ENCODE peak calls at places on chromosomes 1 and 21, in four cellular contexts. S is fibroblast of villous mesenchyme, C is A549, V is GM12878. Z is an unnamed sample.

GRCh38 chr1:78604643-78605042 is 15.6 kb upstream of the IFI44L start:
- DNase-seq in V (no peak), S (no peak), C (no peak), Z (no peak)

GRCh38 chr1:47903723-47904122 is 93.5 kb downstream of the TRABD2B start:
- DNase-seq in C (no peak), V (no peak), S (no peak), Z (no peak)

GRCh38 chr1:61839702-61840101 is 97.4 kb downstream of the PATJ start:
- DNase-seq in C (no peak), S (peak), V (no peak), Z (peak)

GRCh38 chr1:180243517-180244221 is 13.6 kb downstream of the LHX4 start:
- DNase-seq in S (no peak), V (no peak), C (peak), Z (no peak)

GRCh38 chr1:31243451-31244286 is 4.0 kb upstream of the NKAIN1 start:
- DNase-seq in V (no peak), C (no peak), S (peak), Z (peak)

GRCh38 chr1:58515794-58516401 is 30.6 kb downstream of the OMA1 start:
- DNase-seq in C (peak), S (peak), V (peak), Z (peak)

GRCh38 chr1:41620365-41621169 is 136.1 kb upstream of the EDN2 start:
- DNase-seq in S (no peak), V (no peak), C (no peak), Z (no peak)

GRCh38 chr1:164771568-164772350 is 212.8 kb downstream of the PBX1 start:
- DNase-seq in V (no peak), S (peak), C (no peak), Z (peak)

GRCh38 chr1:79040424-79041089 is 34.0 kb upstream of the ADGRL4 start:
- DNase-seq in S (no peak), C (no peak), V (peak), Z (peak)

GRCh38 chr1:66446261-66447001 is 87.5 kb upstream of the SGIP1 start:
- DNase-seq in V (peak), S (peak), C (peak), Z (peak)

GRCh38 chr1:220789532-220790147 is 2.9 kb downstream of the MTARC1 start:
- DNase-seq in V (no peak), S (peak), C (no peak), Z (peak)

GRCh38 chr1:31062867-31063380 is 2.6 kb downstream of the PUM1 start:
- DNase-seq in S (no peak), C (no peak), V (no peak), Z (no peak)

GRCh38 chr1:193104496-193104905 is 713 bp downstream of the GLRX2 start:
- DNase-seq in S (peak), C (peak), V (no peak), Z (peak)
- TF ChIP-seq CTCF in S (no peak), C (no peak), V (no peak), Z (no peak)

GRCh38 chr1:191629836-191630235 is 528.4 kb upstream of the RGS18 start:
- DNase-seq in V (no peak), S (no peak), C (no peak), Z (no peak)
- TF ChIP-seq CTCF in V (no peak), S (no peak), C (no peak), Z (no peak)

GRCh38 chr21:39562791-39563770 is 49.7 kb upstream of the B3GALT5 start:
- DNase-seq in C (no peak), V (no peak), S (no peak), Z (no peak)
- TF ChIP-seq CTCF in C (no peak), V (no peak), S (no peak), Z (no peak)

GRCh38 chr1:115506523-115507255 is 135.1 kb upstream of the VANGL1 start:
- DNase-seq in C (no peak), V (no peak), S (no peak), Z (no peak)

GRCh38 chr1:115507916-115508315 is 133.9 kb upstream of the VANGL1 start:
- DNase-seq in V (no peak), C (no peak), S (no peak), Z (peak)

GRCh38 chr1:115505157-115505571 is 136.6 kb upstream of the VANGL1 start:
- DNase-seq in V (no peak), C (no peak), S (peak), Z (peak)

GRCh38 chr1:115501476-115501875 is 140.3 kb upstream of the VANGL1 start:
- DNase-seq in C (no peak), V (no peak), S (no peak), Z (no peak)

GRCh38 chr1:115507256-115507589 is 134.5 kb upstream of the VANGL1 start:
- DNase-seq in V (no peak), S (peak), C (no peak), Z (peak)
- TF ChIP-seq CTCF in V (peak), S (peak), C (peak), Z (peak)

GRCh38 chr1:14759843-14760242 is 161.4 kb downstream of the KAZN start:
- DNase-seq in V (no peak), C (no peak), S (no peak), Z (no peak)
- TF ChIP-seq CTCF in V (no peak), C (no peak), S (no peak), Z (no peak)

GRCh38 chr1:158496379-158496778 is 24.4 kb downstream of the OR10R2 start:
- DNase-seq in S (no peak), V (no peak), C (no peak), Z (no peak)
- TF ChIP-seq CTCF in S (peak), V (peak), C (peak), Z (peak)

DNA sequence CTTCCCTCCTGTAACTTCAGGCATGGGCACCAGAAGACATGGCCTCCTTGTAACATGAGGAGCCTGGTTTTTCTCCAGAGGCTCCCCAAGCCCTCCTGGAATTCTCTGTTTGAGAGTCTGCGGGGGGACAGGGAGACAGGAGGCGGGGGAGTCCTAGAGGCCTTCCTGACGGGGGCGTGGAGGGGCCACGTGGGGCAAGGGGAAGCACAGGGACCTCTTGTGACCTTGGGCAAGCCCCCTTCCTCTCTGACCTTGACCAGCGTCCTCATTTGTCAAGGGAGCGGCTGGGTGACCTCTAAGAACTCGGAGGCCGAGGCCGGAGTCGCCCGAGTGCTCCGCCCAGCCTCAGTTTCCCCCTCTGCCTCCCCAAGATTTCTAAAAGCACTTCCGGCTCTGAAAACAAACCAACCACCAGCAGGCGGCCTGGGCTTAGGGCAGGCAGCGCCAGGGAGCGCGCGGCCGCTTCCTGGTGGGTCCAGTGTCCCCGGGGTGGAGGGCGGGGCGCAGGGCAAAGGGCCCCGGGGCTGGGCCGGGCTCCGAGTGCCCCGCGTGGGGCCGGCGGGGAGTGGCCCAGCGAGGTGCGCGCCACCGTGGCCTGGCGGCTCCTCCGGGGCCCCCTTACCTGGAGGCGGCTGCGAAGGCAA is 361 bp downstream of the TMCO4 start:
- DNase-seq in C (peak), S (peak), V (no peak), Z (peak)
- TF ChIP-seq CTCF in C (no peak), S (peak), V (no peak), Z (peak)

GRCh38 chr1:27127419-27127818 is 27.5 kb downstream of the SLC9A1 start:
- DNase-seq in S (no peak), V (no peak), C (no peak), Z (no peak)
- TF ChIP-seq CTCF in S (peak), V (no peak), C (no peak), Z (peak)

Z was measured in AG10803.